ENCODE peak calls at places on chromosomes 5 and 9, in five cellular contexts. C, O, Y, I and L are unnamed samples. For H3K4me1, the result is how much of the 10 kb centered on the place peaks cover.

GRCh38 chr5:150073086-150073625 is 13.2 kb downstream of the CSF1R start:
- DNase-seq in C (no peak), O (peak), Y (no peak), I (no peak), L (no peak)

GRCh38 chr5:43482490-43483064 is 1.1 kb downstream of the TMEM267 start:
- DNase-seq in C (no peak), O (no peak), Y (no peak), I (peak), L (no peak)

GRCh38 chr9:114847492-114848417 is 41.9 kb upstream of the TNFSF15 start:
- DNase-seq in C (no peak), O (no peak), Y (no peak), I (no peak), L (no peak)

GRCh38 chr9:70085241-70085640 is 41.6 kb downstream of the MAMDC2 start:
- DNase-seq in C (no peak), O (no peak), Y (no peak), I (peak), L (no peak)

GRCh38 chr5:138979684-138980275 is 104.6 kb upstream of the LRRTM2 start:
- DNase-seq in C (no peak), O (no peak), Y (no peak), I (no peak), L (no peak)

GRCh38 chr9:114216081-114216480 is 60.7 kb downstream of the COL27A1 start:
- DNase-seq in C (no peak), O (peak), Y (peak), I (no peak), L (no peak)

GRCh38 chr5:54904425-54904824 is 81.0 kb downstream of the ESM1 start:
- DNase-seq in C (no peak), O (no peak), Y (no peak), I (peak), L (no peak)

GRCh38 chr5:68582284-68582683 is 366.7 kb downstream of the PIK3R1 start:
- DNase-seq in C (no peak), O (no peak), Y (no peak), I (no peak), L (no peak)

GRCh38 chr5:43210570-43210969 is 18.5 kb downstream of the NIM1K start:
- DNase-seq in C (no peak), O (no peak), Y (no peak), I (no peak), L (no peak)

GRCh38 chr9:10062629-10063395 is 550.0 kb downstream of the PTPRD start:
- DNase-seq in C (no peak), O (no peak), Y (no peak), I (no peak), L (no peak)

GRCh38 chr9:103193992-103194391 is 198.9 kb downstream of the CYLC2 start:
- DNase-seq in C (no peak), O (no peak), Y (no peak), I (no peak), L (no peak)

GRCh38 chr9:125915606-125916005 is 168.4 kb downstream of the PBX3 start:
- DNase-seq in C (no peak), O (no peak), Y (no peak), I (no peak), L (no peak)

GRCh38 chr5:78830647-78831046 is 154.5 kb downstream of the ARSB start:
- DNase-seq in C (no peak), O (no peak), Y (no peak), I (no peak), L (no peak)

GRCh38 chr9:3028535-3028934 is 184.6 kb upstream of the PUM3 start:
- DNase-seq in C (no peak), O (no peak), Y (no peak), I (no peak), L (no peak)

GRCh38 chr9:7570107-7570720 is 229.4 kb downstream of the DMAC1 start:
- DNase-seq in C (no peak), O (no peak), Y (peak), I (peak), L (peak)

GRCh38 chr5:113693621-113694130 is 180.2 kb downstream of the YTHDC2 start:
- DNase-seq in C (no peak), O (no peak), Y (no peak), I (no peak), L (no peak)

GRCh38 chr5:153043876-153044275 is 446.6 kb upstream of the GRIA1 start:
- DNase-seq in C (no peak), O (no peak), Y (no peak), I (no peak), L (no peak)

GRCh38 chr9:36023260-36024048 is 13.3 kb upstream of the RECK start:
- DNase-seq in C (peak), O (peak), Y (peak), I (peak), L (peak)

GRCh38 chr5:127008300-127008975 is 21.9 kb downstream of the MARCHF3 start:
- DNase-seq in C (no peak), O (peak), Y (no peak), I (no peak), L (no peak)

GRCh38 chr9:86783884-86784283 is 163.4 kb downstream of the GAS1 start:
- DNase-seq in C (no peak), O (no peak), Y (no peak), I (no peak), L (no peak)

GRCh38 chr5:180173875-180174586 is 35.0 kb downstream of the RASGEF1C start:
- DNase-seq in C (no peak), O (no peak), Y (no peak), I (no peak), L (no peak)

GRCh38 chr5:175290379-175290778 is 153.6 kb downstream of the DRD1 start:
- DNase-seq in C (no peak), O (no peak), Y (no peak), I (no peak), L (no peak)

GRCh38 chr5:75668988-75669760 is 48.1 kb downstream of the POC5 start:
- DNase-seq in C (no peak), O (peak), Y (no peak), I (no peak), L (peak)

DNA sequence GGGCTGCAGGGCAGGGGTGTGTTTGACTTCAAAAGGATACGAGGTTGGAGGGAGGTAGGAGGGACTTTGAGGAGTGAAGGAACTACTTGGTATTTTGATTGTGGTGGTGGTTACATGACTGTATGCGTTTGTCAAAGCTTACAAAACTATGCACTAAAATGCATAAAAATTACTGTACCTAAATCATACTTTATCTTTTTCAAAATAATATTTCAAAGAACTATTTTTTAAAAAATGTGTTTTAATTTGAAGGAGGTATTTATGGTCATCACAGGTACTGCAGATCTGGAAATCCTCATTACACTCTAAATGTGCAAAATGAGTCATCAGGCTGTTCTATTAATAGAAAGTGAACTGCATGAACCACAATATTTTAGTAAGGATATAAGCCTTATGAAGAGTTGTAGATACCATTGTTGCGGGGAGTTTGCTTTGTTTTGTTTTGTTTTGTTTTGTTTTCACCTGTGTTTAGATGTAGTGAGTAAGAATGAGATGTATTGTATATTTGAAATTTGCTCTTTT is 116.9 kb downstream of the ARRDC3 start:
- DNase-seq in C (no peak), O (no peak), Y (no peak), I (no peak), L (no peak)
- H3K4me3 ChIP-seq in C (no peak), O (no peak), Y (no peak), I (no peak), L (no peak)

GRCh38 chr5:32145378-32145777 is 28.7 kb downstream of the GOLPH3 start:
- DNase-seq in C (no peak), O (no peak), Y (no peak), I (no peak), L (no peak)

GRCh38 chr5:32144637-32145207 is 29.4 kb downstream of the GOLPH3 start:
- DNase-seq in C (no peak), O (peak), Y (no peak), I (no peak), L (no peak)

GRCh38 chr5:32151198-32151597 is 22.9 kb downstream of the GOLPH3 start:
- DNase-seq in C (no peak), O (no peak), Y (no peak), I (no peak), L (no peak)

GRCh38 chr5:32147236-32147635 is 26.9 kb downstream of the GOLPH3 start:
- DNase-seq in C (no peak), O (no peak), Y (no peak), I (no peak), L (no peak)

DNA sequence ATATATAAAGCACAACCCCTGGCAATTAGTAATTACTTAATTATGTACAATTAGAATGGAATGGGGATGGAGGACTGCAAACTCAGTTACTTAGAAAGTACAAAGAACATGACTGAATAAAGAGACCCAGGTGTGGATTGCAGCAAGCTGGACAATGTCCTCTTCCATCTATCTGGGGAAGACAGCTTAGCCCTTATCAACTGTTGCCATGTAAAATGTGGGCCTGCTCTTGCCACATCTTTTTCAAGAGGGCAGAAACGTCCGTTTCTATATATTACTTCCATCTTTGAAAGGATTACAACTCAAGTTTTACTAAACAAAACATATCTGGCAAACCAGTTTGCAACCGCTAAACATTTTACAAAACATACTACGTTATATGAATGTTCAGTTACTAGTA is 26.2 kb downstream of the GOLPH3 start:
- DNase-seq in C (no peak), O (no peak), Y (no peak), I (no peak), L (no peak)
- H3K4me1 ChIP-seq in C (half or more), O (half or more), Y (under half), I (under half), L (under half)

GRCh38 chr9:136345281-136346156 is 18.0 kb downstream of the DNLZ start:
- DNase-seq in C (peak), O (peak), Y (no peak), I (peak), L (peak)

GRCh38 chr9:136343884-136344269 is 16.5 kb downstream of the GPSM1 start:
- DNase-seq in C (no peak), O (no peak), Y (no peak), I (no peak), L (no peak)

GRCh38 chr9:136346157-136346481 is 17.4 kb downstream of the DNLZ start:
- DNase-seq in C (no peak), O (no peak), Y (no peak), I (no peak), L (no peak)

GRCh38 chr9:136343121-136343883 is 16.0 kb downstream of the GPSM1 start:
- DNase-seq in C (no peak), O (peak), Y (no peak), I (no peak), L (no peak)

DNA sequence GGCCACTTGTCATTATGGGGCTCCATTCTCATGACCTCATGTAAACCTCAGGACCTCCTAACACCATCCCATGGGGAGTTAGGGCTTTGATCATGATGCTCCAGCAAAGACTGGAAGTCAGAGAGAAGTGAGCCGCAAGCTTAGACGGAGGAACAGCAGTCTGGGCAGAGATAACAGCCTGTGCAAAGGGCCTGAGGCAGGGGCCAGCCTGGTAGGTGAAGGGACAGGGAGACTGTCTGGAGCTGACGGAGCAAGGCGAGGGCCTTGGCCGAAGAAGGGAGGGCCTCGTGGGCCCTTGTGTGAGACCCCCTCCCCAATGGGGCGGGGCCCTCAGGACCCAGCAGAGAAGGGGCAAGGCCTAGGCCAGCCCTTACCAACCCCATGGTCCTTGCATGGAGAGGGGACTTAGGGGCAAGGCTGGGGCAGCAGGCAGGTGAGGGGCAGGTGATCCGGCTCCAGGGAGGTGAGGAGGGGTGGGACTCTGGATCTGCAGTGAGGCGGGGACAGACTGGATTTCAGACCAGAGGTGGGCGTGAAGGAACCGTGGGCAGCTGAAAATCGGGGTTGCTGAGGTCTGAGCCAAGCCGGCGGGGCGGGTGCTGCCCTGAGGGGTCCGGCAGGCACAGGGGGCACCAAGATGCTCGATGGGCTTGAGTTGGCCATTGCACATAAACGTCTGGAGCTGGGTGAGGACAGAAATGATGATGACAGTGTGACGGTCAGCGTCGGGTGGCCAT is 17.4 kb downstream of the GPSM1 start:
- DNase-seq in C (no peak), O (no peak), Y (no peak), I (no peak), L (no peak)
- H3K4me3 ChIP-seq in C (peak), O (peak), Y (no peak), I (no peak), L (no peak)

DNA sequence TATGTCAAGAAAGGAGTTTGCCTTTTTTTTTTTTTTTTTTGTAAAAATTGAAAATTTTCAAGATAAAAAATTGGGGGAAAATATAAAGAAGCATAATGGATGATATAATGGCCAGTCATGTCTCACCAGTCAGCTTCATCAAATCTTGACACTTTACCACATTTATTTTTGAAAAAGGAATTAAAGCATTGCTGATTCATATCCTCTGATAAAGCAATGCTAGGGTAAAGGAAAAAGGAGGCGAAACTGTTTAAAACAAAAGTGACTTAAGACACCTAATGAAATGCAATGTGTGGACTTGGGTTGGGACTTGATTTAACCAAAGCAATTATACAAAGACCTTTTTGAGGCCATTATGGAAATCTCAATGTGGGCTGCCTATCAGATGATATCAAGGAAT is 208.5 kb downstream of the ARHGAP26 start:
- DNase-seq in C (no peak), O (no peak), Y (no peak), I (no peak), L (no peak)
- H3K4me1 ChIP-seq in C (half or more), O (under half), Y (under half), I (under half), L (under half)

DNA sequence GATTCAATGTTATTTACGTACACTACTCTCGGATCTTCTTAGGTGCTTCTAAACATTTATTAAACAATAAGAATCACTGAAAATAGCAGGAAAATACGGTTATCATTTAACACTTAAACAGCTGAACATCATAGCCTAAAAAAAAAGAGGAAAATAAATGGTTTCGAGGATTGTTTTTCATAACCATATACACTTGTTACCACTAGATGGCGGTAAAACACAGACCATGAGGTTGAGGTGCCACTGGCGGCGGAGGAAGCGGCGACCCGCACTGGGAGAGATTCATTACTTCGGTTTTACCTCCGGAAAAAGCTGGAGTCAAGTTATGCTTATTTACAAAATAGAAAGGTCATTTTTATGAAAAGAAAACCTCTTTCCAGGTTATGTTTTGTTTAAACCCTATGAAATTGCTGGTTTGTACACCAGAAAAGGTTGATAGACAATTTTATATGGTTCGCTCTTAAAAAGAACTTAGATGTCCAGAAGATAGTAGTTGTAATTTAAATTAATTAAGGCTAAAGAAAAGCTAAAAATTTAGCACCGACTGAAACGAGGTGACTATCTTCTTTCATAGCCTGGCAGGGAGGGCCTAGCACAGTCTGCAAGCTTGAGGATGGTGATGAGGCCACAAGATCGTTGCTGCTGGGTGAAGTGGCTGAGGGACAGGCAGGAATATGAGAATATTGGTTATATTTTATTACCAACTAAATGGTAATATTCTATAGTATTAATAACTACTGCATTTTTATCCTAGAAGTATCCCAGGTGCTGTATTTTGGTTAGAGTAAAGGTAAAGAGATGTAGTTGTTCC is 605.7 kb downstream of the RAB3C start:
- DNase-seq in C (peak), O (peak), Y (peak), I (peak), L (peak)
- H3K4me3 ChIP-seq in C (peak), O (peak), Y (no peak), I (no peak), L (no peak)